ENCODE peak calls at places on chromosomes 3 and 15, in four cellular contexts. S is K562, Z is WTC11, Q is GM12878. U is an unnamed sample.

GRCh38 chr15:94352940-94353820 is 121.8 kb downstream of the MCTP2 start:
- DNase-seq in S (no peak), Z (no peak), Q (no peak), U (peak)

GRCh38 chr15:39177561-39177960 is 403.3 kb upstream of the THBS1 start:
- DNase-seq in S (no peak), Z (no peak), Q (no peak), U (no peak)

GRCh38 chr3:71725279-71725991 is at the start of gene EIF4E3:
- DNase-seq in S (peak), Z (peak), Q (no peak), U (no peak)

GRCh38 chr3:169659096-169659521 is 4.4 kb downstream of the MECOM start:
- DNase-seq in S (no peak), Z (peak), Q (no peak), U (no peak)

GRCh38 chr3:134666885-134667284 is 16.1 kb upstream of the KY start:
- DNase-seq in S (no peak), Z (no peak), Q (no peak), U (no peak)

GRCh38 chr3:128060473-128061381 is 8.5 kb downstream of the SEC61A1 start:
- DNase-seq in S (no peak), Z (no peak), Q (no peak), U (no peak)

GRCh38 chr3:119279101-119279554 is 15.1 kb upstream of the ARHGAP31 start:
- DNase-seq in S (no peak), Z (no peak), Q (no peak), U (no peak)

GRCh38 chr15:85761635-85762034 is 33.1 kb downstream of the KLHL25 start:
- DNase-seq in S (no peak), Z (no peak), Q (no peak), U (no peak)

GRCh38 chr3:187450791-187451190 is 82.6 kb downstream of the RTP4 start:
- DNase-seq in S (no peak), Z (no peak), Q (no peak), U (no peak)

GRCh38 chr3:6827453-6827852 is 33.5 kb upstream of the GRM7 start:
- DNase-seq in S (no peak), Z (no peak), Q (no peak), U (no peak)

GRCh38 chr15:66586155-66586976 is 20.6 kb upstream of the LCTL start:
- DNase-seq in S (no peak), Z (no peak), Q (no peak), U (no peak)

GRCh38 chr3:9769012-9769411 is 735 bp downstream of the CAMK1 start:
- DNase-seq in S (no peak), Z (no peak), Q (no peak), U (no peak)

GRCh38 chr3:16191591-16191990 is 17.1 kb downstream of the GALNT15 start:
- DNase-seq in S (no peak), Z (no peak), Q (no peak), U (no peak)

GRCh38 chr3:49500408-49501257 is 30.6 kb downstream of the DAG1 start:
- DNase-seq in S (peak), Z (no peak), Q (no peak), U (peak)

GRCh38 chr3:10281951-10282350 is 10.8 kb downstream of the GHRL start:
- DNase-seq in S (no peak), Z (no peak), Q (no peak), U (no peak)

GRCh38 chr3:44992555-44993470 is 16.8 kb downstream of the EXOSC7 start:
- DNase-seq in S (peak), Z (peak), Q (no peak), U (no peak)

DNA sequence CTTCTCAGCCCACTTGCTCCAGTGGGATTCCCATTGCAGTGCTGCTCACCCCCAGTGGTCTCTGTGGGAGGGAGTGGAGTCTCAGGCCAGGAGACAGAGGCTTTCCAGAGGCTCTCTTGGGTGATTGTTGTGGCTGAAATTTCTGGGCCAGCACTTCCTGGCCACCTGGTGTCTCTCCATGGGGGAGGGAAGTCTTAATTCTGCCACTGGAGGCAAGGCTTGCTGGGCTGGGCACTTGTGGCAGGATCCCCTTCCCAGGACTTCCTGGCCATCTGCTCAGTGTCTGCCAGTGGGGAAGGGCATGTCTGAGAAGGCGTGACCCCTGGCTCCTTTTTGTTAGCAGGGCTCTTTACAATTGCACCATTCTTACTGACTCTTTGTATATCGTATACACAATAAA is 351.8 kb downstream of the GABRB3 start:
- DNase-seq in S (no peak), Z (no peak), Q (no peak), U (no peak)
- TF ChIP-seq CBFB in S (no peak), Z (no peak), Q (no peak), U (no peak)

DNA sequence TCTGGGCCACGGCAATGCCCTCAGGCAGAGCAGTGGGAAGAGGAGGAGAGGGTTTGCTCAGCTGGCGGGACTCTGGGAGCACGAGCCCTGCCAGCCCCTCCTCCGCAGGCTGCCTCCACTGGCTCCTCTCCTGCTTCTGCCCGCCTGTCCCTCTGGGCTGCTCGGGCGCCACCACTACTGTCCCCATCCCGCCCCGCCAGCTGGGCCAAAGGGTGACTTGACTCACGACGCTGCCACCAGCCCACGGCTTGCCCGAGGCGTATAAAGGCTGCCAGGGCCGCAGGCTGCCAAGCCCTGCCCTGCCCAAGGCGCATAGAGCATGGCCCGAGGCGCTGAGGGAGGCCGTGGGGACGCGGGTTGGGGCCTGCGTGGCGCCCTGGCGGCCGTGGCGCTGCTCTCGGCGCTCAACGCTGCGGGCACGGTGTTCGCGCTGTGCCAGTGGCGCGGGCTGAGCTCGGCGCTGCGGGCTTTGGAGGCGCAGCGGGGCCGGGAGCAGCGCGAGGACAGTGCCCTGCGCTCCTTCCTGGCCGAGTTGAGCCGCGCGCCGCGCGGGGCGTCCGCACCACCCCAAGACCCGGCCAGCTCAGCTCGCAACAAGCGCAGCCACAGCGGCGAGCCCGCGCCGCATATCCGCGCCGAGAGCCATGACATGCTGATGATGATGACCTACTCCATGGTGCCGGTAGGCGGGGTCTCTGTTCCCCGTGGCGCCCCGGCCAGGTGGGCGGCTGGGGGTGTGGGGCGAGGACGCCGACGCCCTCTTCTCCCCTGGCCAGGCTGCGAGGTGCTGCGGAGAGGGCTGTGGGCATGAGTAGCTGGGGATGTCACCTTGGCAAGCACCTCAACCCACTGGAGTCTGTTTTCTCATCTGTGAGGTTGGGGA is at the start of gene GLDN:
- DNase-seq in S (no peak), Z (peak), Q (no peak), U (no peak)
- TF ChIP-seq ATF3 in S (no peak), Z (no peak), Q (no peak), U (no peak)

DNA sequence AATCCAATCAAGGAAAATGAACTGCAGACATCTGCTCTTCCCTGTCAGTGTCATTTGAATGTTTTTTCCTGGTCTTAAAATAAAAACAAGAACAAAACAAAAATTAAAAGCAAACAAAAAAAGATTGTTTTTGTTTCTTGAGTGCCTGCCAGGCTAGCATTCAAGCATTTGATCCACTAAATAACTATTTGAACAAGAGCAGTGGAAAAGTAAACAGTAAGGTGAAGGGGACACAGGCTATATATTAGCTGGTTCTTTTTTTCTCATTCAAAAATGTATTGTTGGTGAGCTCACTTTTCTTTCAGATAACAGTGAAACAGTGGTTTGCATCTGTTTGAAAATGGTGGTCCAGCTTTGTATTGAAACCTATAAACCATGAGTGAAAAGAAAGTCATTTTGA is 586.9 kb upstream of the SGO1 start:
- DNase-seq in S (no peak), Z (no peak), Q (no peak), U (peak)
- TF ChIP-seq CBFB in S (no peak), Z (no peak), Q (no peak), U (no peak)

GRCh38 chr15:31089361-31090047 is 12.0 kb downstream of the TRPM1 start:
- DNase-seq in S (no peak), Z (no peak), Q (no peak), U (peak)
- TF ChIP-seq ATF3 in S (no peak), Z (no peak), Q (no peak), U (peak)

DNA sequence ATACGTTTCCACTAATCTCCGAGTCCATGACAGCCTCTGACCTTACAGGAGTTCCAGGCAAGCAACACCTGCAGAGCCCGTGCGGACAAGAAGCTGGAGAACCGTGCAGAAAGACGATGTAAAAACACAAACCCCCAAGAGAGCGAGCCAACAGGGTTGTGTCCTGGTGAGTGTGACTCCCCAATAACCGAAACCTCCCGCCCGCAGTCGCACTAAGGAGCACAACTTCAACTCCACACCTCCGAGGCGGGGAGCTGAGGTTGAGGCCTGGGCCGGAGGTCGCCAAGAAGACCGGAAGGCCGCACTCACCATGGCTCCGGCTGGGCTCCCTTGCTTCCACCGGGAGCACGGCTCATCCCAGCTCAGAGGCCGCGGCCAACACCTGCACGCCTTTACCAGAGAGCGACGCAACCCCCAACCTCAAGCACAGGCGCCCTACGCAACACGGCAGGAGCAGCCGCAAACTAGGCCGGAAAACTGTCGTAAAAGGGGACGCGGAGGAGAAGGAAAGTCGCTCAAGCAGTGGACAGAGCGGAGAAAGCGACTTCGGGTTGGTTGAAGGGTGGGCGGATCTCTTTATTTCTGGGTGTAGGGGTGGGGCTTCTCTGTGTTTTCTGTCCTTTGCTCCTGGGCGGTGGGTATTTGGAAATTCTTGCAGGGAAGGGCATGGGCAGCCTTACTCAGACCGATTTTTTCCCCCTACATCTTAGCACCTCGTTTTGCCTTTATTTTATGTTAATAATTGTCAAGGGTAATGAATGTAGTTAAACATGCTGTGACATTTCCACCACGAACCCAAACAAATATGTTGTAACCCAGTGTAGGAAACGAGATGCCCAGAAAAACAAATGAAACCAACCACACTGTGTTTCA is at the start of gene DNAJC19:
- DNase-seq in S (peak), Z (peak), Q (peak), U (peak)
- TF ChIP-seq CBFB in S (no peak), Z (no peak), Q (peak), U (peak)

DNA sequence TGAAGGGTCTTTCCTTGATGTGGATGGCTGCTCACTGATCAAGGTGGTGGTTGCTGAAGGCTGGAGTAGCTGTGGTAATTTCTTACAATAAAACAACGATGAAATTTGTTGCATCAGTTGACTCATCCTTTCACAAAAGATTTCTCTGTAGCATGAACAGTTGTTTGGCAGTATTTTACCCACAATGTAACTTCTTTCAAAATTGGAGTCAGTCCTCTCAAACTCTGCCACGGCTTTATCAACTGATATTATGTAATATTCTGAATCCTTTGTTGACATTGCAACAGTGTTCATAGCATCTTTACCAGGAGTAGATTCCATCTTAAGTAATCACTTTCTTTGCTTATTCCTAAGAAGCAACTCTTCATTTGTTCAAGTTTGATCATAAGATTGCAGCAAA is 252.6 kb downstream of the UBE2E2 start:
- DNase-seq in S (no peak), Z (no peak), Q (no peak), U (no peak)
- TF ChIP-seq ATF3 in S (no peak), Z (no peak), Q (no peak), U (no peak)

DNA sequence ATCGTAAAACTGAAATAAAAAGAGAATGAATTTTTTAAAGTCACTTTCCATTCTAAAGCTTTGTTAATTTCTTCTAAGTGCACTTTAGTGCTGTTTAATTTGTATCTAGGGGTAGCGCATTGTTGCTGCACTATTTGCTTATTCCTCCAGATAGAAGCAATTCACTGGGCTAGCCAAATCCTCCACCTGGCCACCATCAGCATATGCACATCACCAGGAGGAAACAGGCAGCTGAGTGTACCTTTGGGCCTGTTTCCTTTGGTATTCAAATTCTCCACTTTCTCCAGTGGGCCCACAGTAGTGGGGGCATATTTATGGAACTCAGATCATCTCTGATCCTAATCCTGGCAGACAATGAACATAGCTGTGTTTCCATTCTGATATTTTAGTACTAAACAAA is 29.8 kb upstream of the CPB1 start:
- DNase-seq in S (no peak), Z (no peak), Q (no peak), U (no peak)
- TF ChIP-seq CBFB in S (no peak), Z (no peak), Q (no peak), U (no peak)

U was measured in HepG2.